ENCODE peak calls at places on chromosome 6, in ten cellular contexts. Z, B, Q, C, D, H, X, E, J and I are unnamed samples.

GRCh38 chr6:33252758-33253157 is 18.9 kb downstream of the VPS52 start:
- DNase-seq in H (no peak), B (no peak), X (no peak), C (no peak), D (no peak), E (no peak), Q (no peak), Z (no peak), J (no peak), I (no peak)

GRCh38 chr6:22451960-22452359 is 117.4 kb upstream of the HDGFL1 start:
- DNase-seq in Q (no peak), E (no peak), C (no peak), Z (no peak), H (no peak), J (no peak), B (no peak), D (no peak), X (no peak), I (no peak)

GRCh38 chr6:48069280-48069679 is 41.7 kb downstream of the PTCHD4 start:
- DNase-seq in B (no peak), J (no peak), E (no peak), X (no peak), C (no peak), H (no peak), Z (no peak), Q (no peak), D (peak), I (no peak)

GRCh38 chr6:164408868-164409267 is 900.5 kb downstream of the C6orf118 start:
- DNase-seq in B (no peak), Z (no peak), X (no peak), H (no peak), C (no peak), J (no peak), E (no peak), D (no peak), Q (no peak), I (no peak)

GRCh38 chr6:31742894-31743293 is 3.1 kb downstream of the MSH5 start:
- DNase-seq in H (no peak), E (no peak), C (no peak), B (no peak), D (no peak), J (no peak), Z (no peak), Q (no peak), X (no peak), I (no peak)

GRCh38 chr6:158040804-158041347 is 59.2 kb downstream of the SYNJ2 start:
- DNase-seq in X (no peak), E (no peak), D (no peak), J (no peak), H (no peak), B (no peak), Q (no peak), Z (no peak), C (peak), I (no peak)

GRCh38 chr6:42984924-42985475 is 630 bp downstream of the PPP2R5D start:
- DNase-seq in X (no peak), D (peak), E (peak), Z (no peak), J (no peak), Q (no peak), H (no peak), B (no peak), C (no peak), I (no peak)

GRCh38 chr6:128532827-128533226 is 12.4 kb upstream of the PTPRK start:
- DNase-seq in H (no peak), C (no peak), Z (no peak), X (no peak), Q (no peak), J (no peak), D (no peak), E (no peak), B (no peak), I (no peak)